ENCODE peak calls at places on chromosomes 5 and 9, in six cellular contexts. U is endothelial cell, V is DMS153, F is DMS 273 treated with DMSO at 0.1 percent for 48 hours, J is T47D, S is LNCaP clone FGC. G is an unnamed sample.

GRCh38 chr9:123121457-123121856 is 88.0 kb downstream of the GPR21 start:
- DNase-seq in U (no peak), V (no peak), F (no peak), J (no peak), S (no peak), G (no peak)

GRCh38 chr9:109282302-109282701 is 38.6 kb downstream of the EPB41L4B start:
- DNase-seq in U (no peak), V (no peak), F (no peak), J (no peak), S (no peak), G (no peak)

GRCh38 chr9:95641591-95641990 is 124.8 kb upstream of the PTCH1 start:
- DNase-seq in U (no peak), V (no peak), F (peak; percentile 14), J (no peak), S (peak; percentile 25), G (no peak)

GRCh38 chr9:70324963-70325362 is 66.2 kb downstream of the SMC5 start:
- DNase-seq in U (no peak), V (no peak), F (no peak), J (no peak), S (no peak), G (no peak)

GRCh38 chr5:32707394-32707997 is 3.6 kb upstream of the NPR3 start:
- DNase-seq in U (no peak), V (no peak), F (no peak), J (peak; percentile 49), S (no peak), G (no peak)

GRCh38 chr9:28166179-28166578 is 592.9 kb upstream of the C9orf72 start:
- DNase-seq in U (no peak), V (no peak), F (no peak), J (no peak), S (no peak), G (no peak)

GRCh38 chr9:110337727-110338522 is at the start of gene TXNDC8:
- DNase-seq in U (no peak), V (no peak), F (no peak), J (no peak), S (no peak), G (no peak)

GRCh38 chr5:148653840-148654781 is at the start of gene HTR4:
- DNase-seq in U (peak; percentile 22), V (peak; percentile 25), F (no peak), J (no peak), S (no peak), G (no peak)

GRCh38 chr5:149962040-149962439 is 1.5 kb downstream of the SLC26A2 start:
- DNase-seq in U (peak; percentile 15), V (no peak), F (no peak), J (peak; percentile 57), S (no peak), G (peak; percentile 14)

G was measured in NCI-H446 treated with DMSO at 0.1 percent for 48 hours.